ENCODE peak calls at places on chromosome 20, in four cellular contexts. R is AG04450, B is fibroblast of mammary gland, T is brain microvascular endothelial cell. H is an unnamed sample.

GRCh38 chr20:53547664-53548239 is 45.9 kb downstream of the ZNF217 start:
- DNase-seq in R (peak; percentile 47), B (peak; percentile 74), T (peak; percentile 48), H (peak; percentile 18)

GRCh38 chr20:54995021-54995420 is 519.6 kb downstream of the DOK5 start:
- DNase-seq in R (no peak), B (no peak), T (no peak), H (no peak)

GRCh38 chr20:37693203-37693602 is 627 bp upstream of the CTNNBL1 start:
- DNase-seq in R (no peak), B (peak; percentile 48), T (no peak), H (no peak)

GRCh38 chr20:3800878-3801260 is 4.8 kb downstream of the CDC25B start:
- DNase-seq in R (no peak), B (no peak), T (no peak), H (no peak)

GRCh38 chr20:31573555-31574295 is 31.4 kb upstream of the ID1 start:
- DNase-seq in R (no peak), B (no peak), T (no peak), H (no peak)

GRCh38 chr20:64260239-64260638 is 4.7 kb downstream of the PCMTD2 start:
- DNase-seq in R (no peak), B (no peak), T (no peak), H (no peak)

GRCh38 chr20:22795897-22796296 is 211.5 kb upstream of the FOXA2 start:
- DNase-seq in R (peak; percentile 87), B (peak; percentile 98), T (peak; percentile 99), H (peak; percentile 98)

GRCh38 chr20:23640873-23641667 is 3.3 kb upstream of the CST3 start:
- DNase-seq in R (no peak), B (no peak), T (no peak), H (no peak)

GRCh38 chr20:33666293-33667244 is at the start of gene ACTL10:
- DNase-seq in R (peak; percentile 95), B (peak; percentile 98), T (peak; percentile 98), H (peak; percentile 91)

DNA sequence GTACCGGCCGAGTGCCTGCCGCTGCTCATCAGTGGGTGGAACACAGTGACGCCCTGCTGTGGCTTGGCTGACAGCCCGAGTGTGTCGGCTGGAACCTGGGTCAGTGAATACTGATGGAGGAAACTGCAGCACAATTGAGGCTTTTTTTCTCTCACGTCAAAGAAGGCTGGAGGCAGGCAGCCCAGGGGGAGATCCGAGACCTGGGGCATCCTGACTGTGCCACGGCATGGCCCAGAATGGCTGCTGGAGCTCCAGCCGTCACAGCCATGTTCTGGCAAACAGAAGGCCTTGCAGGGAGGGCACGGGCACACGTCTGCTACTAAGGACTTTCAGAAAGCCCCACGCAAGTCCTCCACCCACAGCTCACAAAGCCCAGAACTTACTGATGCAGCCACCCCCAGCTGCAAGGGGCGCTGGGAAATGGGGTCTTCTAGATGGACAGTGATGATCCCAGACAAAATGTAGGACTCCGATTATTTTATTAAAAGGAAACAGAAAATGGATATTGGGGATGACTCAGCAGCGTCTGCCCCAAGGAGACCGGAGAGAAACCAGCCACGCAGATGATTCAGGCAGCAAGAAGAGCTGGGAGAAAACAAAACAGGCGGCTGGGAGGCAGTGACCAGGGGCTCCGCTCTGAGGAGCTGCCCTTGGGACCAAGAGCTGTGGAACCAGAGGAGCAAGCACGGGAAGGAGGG is 140.0 kb downstream of the TAF4 start:
- DNase-seq in R (peak; percentile 6), B (peak; percentile 82), T (peak; percentile 79), H (no peak)
- H3K4me3 ChIP-seq in R (no peak overlapping the region), B (peak overlapping the region; percentile 15), T (peak overlapping the region; percentile 12), H (no peak overlapping the region)

GRCh38 chr20:9241232-9241692 is 172.4 kb downstream of the PLCB4 start:
- DNase-seq in R (no peak), B (peak; percentile 82), T (peak; percentile 32), H (peak; percentile 44)
- TF ChIP-seq CTCF in R (no peak), B (no peak), T (no peak), H (no peak)

GRCh38 chr20:56343861-56344381 is 14.9 kb upstream of the FAM210B start:
- DNase-seq in R (no peak), B (peak; percentile 46), T (peak; percentile 11), H (no peak)
- H3K4me3 ChIP-seq in R (no peak overlapping the region), B (no peak overlapping the region), T (peak overlapping the region; percentile 20), H (peak overlapping the region; percentile 0)

GRCh38 chr20:953742-954141 is 37.6 kb upstream of the ANGPT4 start:
- DNase-seq in R (no peak), B (peak; percentile 5), T (no peak), H (no peak)
- TF ChIP-seq CTCF in R (peak; percentile 41), B (peak; percentile 27), T (peak; percentile 41), H (peak; percentile 51)

DNA sequence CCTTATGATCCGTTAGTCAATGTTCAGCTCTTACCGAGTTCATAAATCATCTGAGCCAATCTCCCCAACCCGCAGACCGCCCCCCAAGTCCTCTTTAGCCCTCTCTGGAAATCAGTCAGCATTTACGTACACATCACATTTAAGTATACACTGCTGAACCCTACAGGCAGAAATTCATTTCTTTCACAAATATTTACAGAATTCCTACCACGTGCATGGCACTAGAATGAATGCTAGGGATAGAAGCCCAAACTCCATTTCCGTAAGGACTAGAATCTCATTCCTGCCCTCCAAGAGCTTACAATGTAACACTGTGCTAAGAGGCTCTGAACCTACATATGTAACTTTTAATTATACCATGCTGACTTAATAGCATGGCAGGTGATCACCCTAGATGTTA is 1.8 kb downstream of the OSER1 start:
- DNase-seq in R (no peak), B (peak; percentile 51), T (no peak), H (no peak)
- H3K4me3 ChIP-seq in R (peak overlapping the region; percentile 95), B (peak overlapping the region; percentile 85), T (peak overlapping the region; percentile 96), H (peak overlapping the region; percentile 86)

GRCh38 chr20:2421247-2421646 is 40.5 kb downstream of the TGM6 start:
- DNase-seq in R (no peak), B (peak; percentile 14), T (no peak), H (no peak)
- TF ChIP-seq CTCF in R (peak; percentile 34), B (peak; percentile 37), T (no peak), H (peak; percentile 22)

GRCh38 chr20:58891686-58892125 is 39.2 kb downstream of the GNAS start:
- DNase-seq in R (no peak), B (peak; percentile 33), T (no peak), H (no peak)

GRCh38 chr20:58891076-58891685 is 38.7 kb downstream of the GNAS start:
- DNase-seq in R (no peak), B (peak; percentile 43), T (peak; percentile 35), H (no peak)

GRCh38 chr20:58892126-58892931 is 39.8 kb downstream of the GNAS start:
- DNase-seq in R (no peak), B (peak; percentile 56), T (peak; percentile 34), H (no peak)

GRCh38 chr20:58893355-58894151 is 41.0 kb downstream of the GNAS start:
- DNase-seq in R (no peak), B (peak; percentile 48), T (no peak), H (no peak)

GRCh38 chr20:58892932-58893224 is 40.4 kb downstream of the GNAS start:
- DNase-seq in R (no peak), B (no peak), T (no peak), H (no peak)
- H3K4me3 ChIP-seq in R (peak overlapping the region; percentile 76), B (peak overlapping the region; percentile 74), T (peak overlapping the region; percentile 74), H (peak overlapping the region; percentile 88)

GRCh38 chr20:51910202-51911050 is 108.1 kb upstream of the SALL4 start:
- DNase-seq in R (no peak), B (no peak), T (peak; percentile 18), H (peak; percentile 70)

GRCh38 chr20:51902933-51903332 is 100.6 kb upstream of the SALL4 start:
- DNase-seq in R (no peak), B (no peak), T (no peak), H (no peak)

GRCh38 chr20:51906049-51906448 is 103.7 kb upstream of the SALL4 start:
- DNase-seq in R (no peak), B (no peak), T (no peak), H (no peak)

DNA sequence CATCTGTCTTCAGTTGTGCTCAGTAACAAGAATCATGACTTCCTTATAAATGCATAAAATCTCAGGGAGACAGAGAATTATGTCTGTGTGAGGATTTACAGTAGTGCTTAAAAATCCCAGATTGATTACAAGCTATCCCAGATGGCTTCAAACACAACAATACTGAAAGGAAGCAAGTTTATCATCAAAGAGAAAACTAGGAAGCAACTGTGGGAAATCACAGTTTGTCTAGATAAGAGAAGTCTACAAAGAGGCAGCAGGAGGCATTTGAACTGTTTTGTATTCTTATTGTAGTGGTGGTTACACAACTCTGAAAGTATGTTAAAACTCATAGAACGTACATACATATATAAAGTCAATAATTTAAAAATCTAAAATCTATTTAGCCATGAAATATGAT is 104.4 kb upstream of the SALL4 start:
- DNase-seq in R (no peak), B (no peak), T (no peak), H (no peak)
- TF ChIP-seq CTCF in R (no peak), B (no peak), T (no peak), H (no peak)

H was measured in BJ.